ENCODE peak calls at places on chromosomes 5 and 9, in seven cellular contexts. One of them, this sample, is unnamed.
A peak's percentile ranks its signal among the peaks of the same experiment; 100 is the strongest.

GRCh38 chr5:126965061-126965475 is 65.3 kb downstream of the MARCHF3 start:
- DNase-seq in ovary: no peak
- DNase-seq in Calu3: peak; percentile 38
- DNase-seq in LNCaP clone FGC: peak; percentile 69
- DNase-seq in cardiac septum: no peak
- DNase-seq in T-helper 2 cell: no peak
- DNase-seq in left lung: no peak
- DNase-seq in this sample: no peak

GRCh38 chr9:112836394-112836793 is 54.3 kb downstream of the SLC46A2 start:
- DNase-seq in ovary: no peak
- DNase-seq in Calu3: no peak
- DNase-seq in LNCaP clone FGC: no peak
- DNase-seq in cardiac septum: no peak
- DNase-seq in T-helper 2 cell: no peak
- DNase-seq in left lung: no peak
- DNase-seq in this sample: no peak

GRCh38 chr9:95383198-95383673 is 65.7 kb upstream of the FANCC start:
- DNase-seq in ovary: no peak
- DNase-seq in Calu3: no peak
- DNase-seq in LNCaP clone FGC: peak; percentile 30
- DNase-seq in cardiac septum: no peak
- DNase-seq in T-helper 2 cell: no peak
- DNase-seq in left lung: no peak
- DNase-seq in this sample: no peak

GRCh38 chr5:112534564-112534963 is 115.5 kb upstream of the EPB41L4A start:
- DNase-seq in ovary: no peak
- DNase-seq in Calu3: no peak
- DNase-seq in LNCaP clone FGC: no peak
- DNase-seq in cardiac septum: no peak
- DNase-seq in T-helper 2 cell: no peak
- DNase-seq in left lung: no peak
- DNase-seq in this sample: no peak

GRCh38 chr9:138071731-138072130 is 194.1 kb downstream of the CACNA1B start:
- DNase-seq in ovary: no peak
- DNase-seq in Calu3: no peak
- DNase-seq in LNCaP clone FGC: no peak
- DNase-seq in cardiac septum: peak; percentile 66
- DNase-seq in T-helper 2 cell: no peak
- DNase-seq in left lung: no peak
- DNase-seq in this sample: no peak

GRCh38 chr5:60395712-60396329 is 304.1 kb downstream of the DEPDC1B start:
- DNase-seq in ovary: no peak
- DNase-seq in Calu3: no peak
- DNase-seq in LNCaP clone FGC: no peak
- DNase-seq in cardiac septum: no peak
- DNase-seq in T-helper 2 cell: no peak
- DNase-seq in left lung: no peak
- DNase-seq in this sample: no peak

GRCh38 chr9:113536166-113536482 is 72.6 kb downstream of the RGS3 start:
- DNase-seq in ovary: no peak
- DNase-seq in Calu3: no peak
- DNase-seq in LNCaP clone FGC: no peak
- DNase-seq in cardiac septum: no peak
- DNase-seq in T-helper 2 cell: no peak
- DNase-seq in left lung: no peak
- DNase-seq in this sample: no peak

GRCh38 chr9:87292449-87293191 is 205.0 kb upstream of the DAPK1 start:
- DNase-seq in ovary: no peak
- DNase-seq in Calu3: no peak
- DNase-seq in LNCaP clone FGC: no peak
- DNase-seq in cardiac septum: no peak
- DNase-seq in T-helper 2 cell: no peak
- DNase-seq in left lung: no peak
- DNase-seq in this sample: no peak

GRCh38 chr5:150500328-150500841 is 7.5 kb upstream of the NDST1 start:
- DNase-seq in ovary: no peak
- DNase-seq in Calu3: no peak
- DNase-seq in LNCaP clone FGC: no peak
- DNase-seq in cardiac septum: peak; percentile 85
- DNase-seq in T-helper 2 cell: no peak
- DNase-seq in left lung: no peak
- DNase-seq in this sample: peak; percentile 56

GRCh38 chr9:136336156-136336860 is 9.0 kb downstream of the GPSM1 start:
- DNase-seq in ovary: no peak
- DNase-seq in Calu3: no peak
- DNase-seq in LNCaP clone FGC: no peak
- DNase-seq in cardiac septum: no peak
- DNase-seq in T-helper 2 cell: no peak
- DNase-seq in left lung: no peak
- DNase-seq in this sample: no peak

GRCh38 chr9:114274217-114274616 is 48.7 kb upstream of the ORM1 start:
- DNase-seq in ovary: no peak
- DNase-seq in Calu3: no peak
- DNase-seq in LNCaP clone FGC: no peak
- DNase-seq in cardiac septum: peak; percentile 44
- DNase-seq in T-helper 2 cell: no peak
- DNase-seq in left lung: no peak
- DNase-seq in this sample: no peak

GRCh38 chr9:70639853-70640814 is 225.7 kb upstream of the KLF9 start:
- DNase-seq in ovary: no peak
- DNase-seq in Calu3: peak; percentile 22
- DNase-seq in LNCaP clone FGC: no peak
- DNase-seq in cardiac septum: no peak
- DNase-seq in T-helper 2 cell: no peak
- DNase-seq in left lung: no peak
- DNase-seq in this sample: no peak

GRCh38 chr5:55982957-55983381 is 11.8 kb downstream of the IL6ST start:
- DNase-seq in ovary: no peak
- DNase-seq in Calu3: no peak
- DNase-seq in LNCaP clone FGC: no peak
- DNase-seq in cardiac septum: no peak
- DNase-seq in T-helper 2 cell: no peak
- DNase-seq in left lung: no peak
- DNase-seq in this sample: no peak

GRCh38 chr9:133035669-133036068 is 4.9 kb downstream of the GTF3C5 start:
- DNase-seq in ovary: no peak
- DNase-seq in Calu3: no peak
- DNase-seq in LNCaP clone FGC: no peak
- DNase-seq in cardiac septum: peak; percentile 2
- DNase-seq in T-helper 2 cell: no peak
- DNase-seq in left lung: no peak
- DNase-seq in this sample: no peak

GRCh38 chr5:2175842-2176404 is 293.2 kb upstream of the IRX4 start:
- DNase-seq in ovary: no peak
- DNase-seq in Calu3: no peak
- DNase-seq in LNCaP clone FGC: no peak
- DNase-seq in cardiac septum: peak; percentile 57
- DNase-seq in T-helper 2 cell: no peak
- DNase-seq in left lung: no peak
- DNase-seq in this sample: no peak

GRCh38 chr9:121861501-121862180 is 210.2 kb downstream of the DAB2IP start:
- DNase-seq in ovary: no peak
- DNase-seq in Calu3: peak; percentile 8
- DNase-seq in LNCaP clone FGC: no peak
- DNase-seq in cardiac septum: peak; percentile 74
- DNase-seq in T-helper 2 cell: no peak
- DNase-seq in left lung: no peak
- DNase-seq in this sample: no peak

GRCh38 chr9:134724231-134724911 is 82.8 kb downstream of the COL5A1 start:
- DNase-seq in ovary: no peak
- DNase-seq in Calu3: no peak
- DNase-seq in LNCaP clone FGC: no peak
- DNase-seq in cardiac septum: no peak
- DNase-seq in T-helper 2 cell: no peak
- DNase-seq in left lung: peak; percentile 60
- DNase-seq in this sample: peak; percentile 73

GRCh38 chr9:94697972-94698581 is 28.4 kb upstream of the AOPEP start:
- DNase-seq in ovary: no peak
- DNase-seq in Calu3: no peak
- DNase-seq in LNCaP clone FGC: no peak
- DNase-seq in cardiac septum: no peak
- DNase-seq in T-helper 2 cell: no peak
- DNase-seq in left lung: no peak
- DNase-seq in this sample: no peak

GRCh38 chr9:87097238-87097637 is 149.9 kb upstream of the GAS1 start:
- DNase-seq in ovary: no peak
- DNase-seq in Calu3: no peak
- DNase-seq in LNCaP clone FGC: no peak
- DNase-seq in cardiac septum: no peak
- DNase-seq in T-helper 2 cell: no peak
- DNase-seq in left lung: no peak
- DNase-seq in this sample: no peak

GRCh38 chr5:124463840-124464239 is 282.6 kb downstream of the ZNF608 start:
- DNase-seq in ovary: no peak
- DNase-seq in Calu3: no peak
- DNase-seq in LNCaP clone FGC: no peak
- DNase-seq in cardiac septum: no peak
- DNase-seq in T-helper 2 cell: no peak
- DNase-seq in left lung: no peak
- DNase-seq in this sample: no peak